ENCODE peak calls at places on chromosomes 13 and 19, in eight cellular contexts. One of them, this sample, is unnamed.

GRCh38 chr19:45954132-45954531 is 19.5 kb downstream of the NOVA2 start:
- DNase-seq in adrenal gland: peak
- DNase-seq in fibroblast of lung: no peak
- DNase-seq in mesendoderm: peak
- DNase-seq in tibial nerve: no peak
- DNase-seq in psoas muscle: no peak
- DNase-seq in heart left ventricle: no peak
- DNase-seq in transverse colon: no peak
- DNase-seq in this sample: no peak

GRCh38 chr19:55528030-55528801 is 8.7 kb downstream of the SBK2 start:
- DNase-seq in adrenal gland: no peak
- DNase-seq in fibroblast of lung: peak
- DNase-seq in mesendoderm: peak
- DNase-seq in tibial nerve: no peak
- DNase-seq in psoas muscle: no peak
- DNase-seq in heart left ventricle: no peak
- DNase-seq in transverse colon: no peak
- DNase-seq in this sample: no peak

GRCh38 chr13:112722433-112723250 is 32.8 kb downstream of the ATP11A start:
- DNase-seq in adrenal gland: peak
- DNase-seq in fibroblast of lung: peak
- DNase-seq in mesendoderm: peak
- DNase-seq in tibial nerve: no peak
- DNase-seq in psoas muscle: no peak
- DNase-seq in heart left ventricle: peak
- DNase-seq in transverse colon: no peak
- DNase-seq in this sample: no peak

GRCh38 chr19:58052256-58052655 is 6.8 kb upstream of the ZNF135 start:
- DNase-seq in adrenal gland: no peak
- DNase-seq in fibroblast of lung: no peak
- DNase-seq in mesendoderm: no peak
- DNase-seq in tibial nerve: no peak
- DNase-seq in psoas muscle: no peak
- DNase-seq in heart left ventricle: no peak
- DNase-seq in transverse colon: no peak
- DNase-seq in this sample: no peak

GRCh38 chr13:35213911-35214310 is 262.6 kb downstream of the MAB21L1 start:
- DNase-seq in adrenal gland: no peak
- DNase-seq in fibroblast of lung: no peak
- DNase-seq in mesendoderm: no peak
- DNase-seq in tibial nerve: no peak
- DNase-seq in psoas muscle: no peak
- DNase-seq in heart left ventricle: no peak
- DNase-seq in transverse colon: no peak
- DNase-seq in this sample: no peak

GRCh38 chr13:78323848-78324247 is 279.5 kb downstream of the POU4F1 start:
- DNase-seq in adrenal gland: no peak
- DNase-seq in fibroblast of lung: peak
- DNase-seq in mesendoderm: no peak
- DNase-seq in tibial nerve: no peak
- DNase-seq in psoas muscle: no peak
- DNase-seq in heart left ventricle: no peak
- DNase-seq in transverse colon: no peak
- DNase-seq in this sample: no peak

GRCh38 chr19:13241321-13242104 is 91.3 kb downstream of the IER2 start:
- DNase-seq in adrenal gland: no peak
- DNase-seq in fibroblast of lung: no peak
- DNase-seq in mesendoderm: no peak
- DNase-seq in tibial nerve: no peak
- DNase-seq in psoas muscle: no peak
- DNase-seq in heart left ventricle: no peak
- DNase-seq in transverse colon: no peak
- DNase-seq in this sample: no peak

GRCh38 chr13:63050287-63050686 is 1634.6 kb upstream of the PCDH20 start:
- DNase-seq in adrenal gland: no peak
- DNase-seq in fibroblast of lung: no peak
- DNase-seq in mesendoderm: no peak
- DNase-seq in tibial nerve: no peak
- DNase-seq in psoas muscle: no peak
- DNase-seq in heart left ventricle: no peak
- DNase-seq in transverse colon: no peak
- DNase-seq in this sample: no peak

GRCh38 chr13:102872131-102872530 is 26.3 kb downstream of the ERCC5 start:
- DNase-seq in adrenal gland: no peak
- DNase-seq in fibroblast of lung: no peak
- DNase-seq in mesendoderm: no peak
- DNase-seq in tibial nerve: no peak
- DNase-seq in psoas muscle: no peak
- DNase-seq in heart left ventricle: no peak
- DNase-seq in transverse colon: no peak
- DNase-seq in this sample: no peak

GRCh38 chr13:65508338-65508737 is 1721.8 kb downstream of the PCDH9 start:
- DNase-seq in adrenal gland: no peak
- DNase-seq in fibroblast of lung: no peak
- DNase-seq in mesendoderm: no peak
- DNase-seq in tibial nerve: no peak
- DNase-seq in psoas muscle: no peak
- DNase-seq in heart left ventricle: no peak
- DNase-seq in transverse colon: no peak
- DNase-seq in this sample: no peak

GRCh38 chr13:84649853-84650252 is 767.6 kb upstream of the SLITRK1 start:
- DNase-seq in adrenal gland: no peak
- DNase-seq in fibroblast of lung: no peak
- DNase-seq in mesendoderm: no peak
- DNase-seq in tibial nerve: no peak
- DNase-seq in psoas muscle: no peak
- DNase-seq in heart left ventricle: peak
- DNase-seq in transverse colon: no peak
- DNase-seq in this sample: no peak

GRCh38 chr19:2221250-2221831 is 14.8 kb downstream of the PLEKHJ1 start:
- DNase-seq in adrenal gland: peak
- DNase-seq in fibroblast of lung: peak
- DNase-seq in mesendoderm: no peak
- DNase-seq in tibial nerve: no peak
- DNase-seq in psoas muscle: no peak
- DNase-seq in heart left ventricle: no peak
- DNase-seq in transverse colon: no peak
- DNase-seq in this sample: no peak

GRCh38 chr19:54273811-54274210 is 7.1 kb downstream of the LILRB2 start:
- DNase-seq in adrenal gland: no peak
- DNase-seq in fibroblast of lung: no peak
- DNase-seq in mesendoderm: no peak
- DNase-seq in tibial nerve: no peak
- DNase-seq in psoas muscle: no peak
- DNase-seq in heart left ventricle: no peak
- DNase-seq in transverse colon: no peak
- DNase-seq in this sample: no peak

GRCh38 chr19:56026769-56027168 is 40.2 kb downstream of the NLRP5 start:
- DNase-seq in adrenal gland: no peak
- DNase-seq in fibroblast of lung: no peak
- DNase-seq in mesendoderm: no peak
- DNase-seq in tibial nerve: no peak
- DNase-seq in psoas muscle: no peak
- DNase-seq in heart left ventricle: no peak
- DNase-seq in transverse colon: no peak
- DNase-seq in this sample: no peak

GRCh38 chr19:35090795-35091214 is 24.8 kb upstream of the FXYD3 start:
- DNase-seq in adrenal gland: no peak
- DNase-seq in fibroblast of lung: no peak
- DNase-seq in mesendoderm: peak
- DNase-seq in tibial nerve: no peak
- DNase-seq in psoas muscle: no peak
- DNase-seq in heart left ventricle: no peak
- DNase-seq in transverse colon: no peak
- DNase-seq in this sample: no peak

GRCh38 chr19:5036733-5037681 is 68.1 kb downstream of the KDM4B start:
- DNase-seq in adrenal gland: no peak
- DNase-seq in fibroblast of lung: peak
- DNase-seq in mesendoderm: no peak
- DNase-seq in tibial nerve: no peak
- DNase-seq in psoas muscle: peak
- DNase-seq in heart left ventricle: peak
- DNase-seq in transverse colon: no peak
- DNase-seq in this sample: no peak

GRCh38 chr13:49859568-49859967 is 67.1 kb upstream of the KPNA3 start:
- DNase-seq in adrenal gland: peak
- DNase-seq in fibroblast of lung: peak
- DNase-seq in mesendoderm: no peak
- DNase-seq in tibial nerve: no peak
- DNase-seq in psoas muscle: no peak
- DNase-seq in heart left ventricle: no peak
- DNase-seq in transverse colon: peak
- DNase-seq in this sample: no peak

DNA sequence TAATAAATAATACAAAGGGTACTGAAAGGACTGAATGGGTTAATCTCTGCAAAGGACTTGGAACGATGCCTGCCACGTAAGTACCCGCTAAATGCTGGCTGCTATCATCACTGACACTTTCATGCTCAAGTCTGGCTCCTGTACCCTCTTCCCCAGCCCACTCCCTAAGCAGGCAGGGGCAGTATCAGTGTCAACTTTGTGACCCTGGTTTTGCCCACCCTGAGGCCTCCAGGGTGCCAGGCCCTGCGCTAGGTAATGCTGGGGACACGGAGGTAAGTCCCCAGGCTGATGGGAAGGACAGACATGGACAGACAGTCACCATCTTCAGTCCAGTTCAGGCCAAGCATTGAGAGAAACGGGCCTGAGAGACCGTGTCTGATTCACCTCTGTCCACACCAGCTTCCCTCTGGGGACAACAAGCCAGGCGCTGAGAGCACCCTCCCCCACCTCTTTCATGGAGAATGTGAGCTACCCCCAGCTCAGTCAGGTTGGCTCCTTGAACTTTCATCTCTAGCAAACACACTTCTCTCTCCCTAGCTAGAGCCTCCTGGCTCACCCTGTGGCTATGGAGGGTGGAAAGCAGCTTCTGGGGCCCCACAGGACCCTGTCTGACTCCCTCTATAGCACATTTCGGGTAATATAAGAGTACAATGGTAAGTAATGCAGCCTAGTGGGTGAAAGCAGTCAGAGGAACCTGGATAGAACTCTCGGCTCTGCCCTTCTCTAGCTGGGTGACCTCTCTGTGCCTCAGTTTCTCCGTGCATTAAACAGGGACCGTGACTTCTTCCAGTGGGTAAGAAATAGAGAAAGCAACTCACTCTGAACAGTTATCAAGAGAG is 758 bp downstream of the ETFB start:
- DNase-seq in adrenal gland: peak
- DNase-seq in fibroblast of lung: peak
- DNase-seq in mesendoderm: no peak
- DNase-seq in tibial nerve: no peak
- DNase-seq in psoas muscle: peak
- DNase-seq in heart left ventricle: no peak
- DNase-seq in transverse colon: peak
- DNase-seq in this sample: peak
- H3K4me3 ChIP-seq in adrenal gland: no peak
- H3K4me3 ChIP-seq in fibroblast of lung: peak
- H3K4me3 ChIP-seq in mesendoderm: peak
- H3K4me3 ChIP-seq in tibial nerve: peak
- H3K4me3 ChIP-seq in psoas muscle: peak
- H3K4me3 ChIP-seq in heart left ventricle: peak
- H3K4me3 ChIP-seq in transverse colon: peak
- H3K4me3 ChIP-seq in this sample: peak

GRCh38 chr19:7965259-7965841 is 21.9 kb upstream of the TIMM44 start:
- DNase-seq in adrenal gland: no peak
- DNase-seq in fibroblast of lung: no peak
- DNase-seq in mesendoderm: no peak
- DNase-seq in tibial nerve: no peak
- DNase-seq in psoas muscle: no peak
- DNase-seq in heart left ventricle: no peak
- DNase-seq in transverse colon: no peak
- DNase-seq in this sample: no peak
- H3K27ac ChIP-seq in adrenal gland: no peak
- H3K27ac ChIP-seq in fibroblast of lung: no peak
- H3K27ac ChIP-seq in mesendoderm: no peak
- H3K27ac ChIP-seq in tibial nerve: no peak
- H3K27ac ChIP-seq in psoas muscle: no peak
- H3K27ac ChIP-seq in heart left ventricle: no peak
- H3K27ac ChIP-seq in transverse colon: no peak
- H3K27ac ChIP-seq in this sample: no peak

DNA sequence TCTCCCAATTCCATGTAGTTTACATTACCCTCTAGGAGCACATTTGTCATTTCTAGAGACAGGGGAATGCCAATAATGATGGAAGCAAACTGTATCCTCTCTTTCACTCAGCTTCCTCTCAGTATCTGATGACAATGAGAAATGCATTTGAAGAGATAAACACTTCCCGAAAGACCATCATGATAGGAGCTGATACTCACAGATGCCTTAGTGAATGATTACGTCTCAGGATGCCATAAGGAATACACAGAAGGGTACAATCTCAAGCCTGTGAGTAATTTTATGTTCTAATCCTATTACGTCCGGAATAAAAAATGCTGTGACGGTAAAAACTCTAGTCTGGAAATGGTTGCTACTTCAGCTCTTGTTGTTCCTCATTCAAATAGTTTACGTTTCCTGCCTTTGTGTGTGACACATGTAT is 663.8 kb upstream of the MIR17HG start:
- DNase-seq in adrenal gland: no peak
- DNase-seq in fibroblast of lung: peak
- DNase-seq in mesendoderm: peak
- DNase-seq in tibial nerve: no peak
- DNase-seq in psoas muscle: no peak
- DNase-seq in heart left ventricle: no peak
- DNase-seq in transverse colon: no peak
- DNase-seq in this sample: no peak
- H3K4me3 ChIP-seq in adrenal gland: no peak
- H3K4me3 ChIP-seq in fibroblast of lung: no peak
- H3K4me3 ChIP-seq in mesendoderm: no peak
- H3K4me3 ChIP-seq in tibial nerve: no peak
- H3K4me3 ChIP-seq in psoas muscle: no peak
- H3K4me3 ChIP-seq in heart left ventricle: no peak
- H3K4me3 ChIP-seq in transverse colon: no peak
- H3K4me3 ChIP-seq in this sample: no peak

GRCh38 chr19:15265849-15266248 is 33.6 kb upstream of the EPHX3 start:
- DNase-seq in adrenal gland: peak
- DNase-seq in fibroblast of lung: peak
- DNase-seq in mesendoderm: no peak
- DNase-seq in tibial nerve: peak
- DNase-seq in psoas muscle: peak
- DNase-seq in heart left ventricle: peak
- DNase-seq in transverse colon: peak
- DNase-seq in this sample: no peak
- H3K27ac ChIP-seq in adrenal gland: peak
- H3K27ac ChIP-seq in fibroblast of lung: peak
- H3K27ac ChIP-seq in mesendoderm: no peak
- H3K27ac ChIP-seq in tibial nerve: peak
- H3K27ac ChIP-seq in psoas muscle: peak
- H3K27ac ChIP-seq in heart left ventricle: peak
- H3K27ac ChIP-seq in transverse colon: peak
- H3K27ac ChIP-seq in this sample: no peak